ENCODE peak calls at places on chromosomes 1 and 21, in four cellular contexts. X, H, M and I are unnamed samples.

GRCh38 chr1:185311589-185312225 is 5.3 kb downstream of the IVNS1ABP start:
- DNase-seq in M (no peak), H (no peak), X (no peak), I (no peak)

GRCh38 chr1:35319988-35320713 is 51.6 kb downstream of the ZMYM4 start:
- DNase-seq in M (no peak), H (no peak), X (no peak), I (peak)

GRCh38 chr1:55418208-55418607 is 203.0 kb upstream of the USP24 start:
- DNase-seq in H (no peak), M (no peak), X (no peak), I (no peak)

GRCh38 chr21:45262616-45263015 is 25.1 kb downstream of the POFUT2 start:
- DNase-seq in H (no peak), M (no peak), X (no peak), I (no peak)

GRCh38 chr21:45612096-45613019 is 31.2 kb upstream of the PCBP3 start:
- DNase-seq in X (no peak), H (no peak), M (no peak), I (peak)

GRCh38 chr21:29130234-29130993 is at the start of gene MAP3K7CL:
- DNase-seq in M (no peak), H (no peak), X (no peak), I (no peak)

GRCh38 chr1:183804382-183804781 is 538 bp upstream of the RGL1 start:
- DNase-seq in H (no peak), M (no peak), X (no peak), I (no peak)

GRCh38 chr1:91830242-91831131 is 55.5 kb downstream of the TGFBR3 start:
- DNase-seq in M (no peak), X (no peak), H (no peak), I (no peak)

GRCh38 chr1:86380257-86380861 is 15.8 kb downstream of the ODF2L start:
- DNase-seq in H (peak), M (peak), X (peak), I (peak)

GRCh38 chr1:3261969-3262579 is 192.4 kb upstream of the ARHGEF16 start:
- DNase-seq in X (no peak), M (no peak), H (no peak), I (no peak)

GRCh38 chr21:36788116-36788515 is 89.2 kb downstream of the SIM2 start:
- DNase-seq in X (no peak), H (no peak), M (peak), I (no peak)

GRCh38 chr1:40532844-40533424 is 1.5 kb downstream of the ZNF684 start:
- DNase-seq in X (peak), H (peak), M (peak), I (peak)

GRCh38 chr1:150893336-150893913 is 6.5 kb downstream of the CTXND2 start:
- DNase-seq in X (no peak), H (no peak), M (no peak), I (no peak)

GRCh38 chr1:243332440-243332839 is 76.6 kb downstream of the SDCCAG8 start:
- DNase-seq in M (no peak), H (no peak), X (no peak), I (no peak)

GRCh38 chr1:233629305-233629935 is 15.5 kb downstream of the KCNK1 start:
- DNase-seq in H (no peak), M (no peak), X (no peak), I (no peak)

GRCh38 chr21:41642399-41642798 is 124.5 kb downstream of the RIPK4 start:
- DNase-seq in X (no peak), M (no peak), H (no peak), I (no peak)

GRCh38 chr1:209153435-209153834 is 430.1 kb upstream of the CAMK1G start:
- DNase-seq in H (no peak), M (no peak), X (no peak), I (no peak)

GRCh38 chr1:57345916-57346315 is 77.9 kb downstream of the DAB1 start:
- DNase-seq in M (no peak), H (no peak), X (no peak), I (no peak)

GRCh38 chr1:226135059-226135651 is 51.4 kb downstream of the ACBD3 start:
- DNase-seq in H (no peak), X (no peak), M (no peak), I (no peak)

GRCh38 chr21:46097826-46098286 is at the start of gene COL6A2:
- DNase-seq in X (no peak), H (peak), M (no peak), I (peak)

GRCh38 chr21:27796106-27796505 is 829.2 kb upstream of the ADAMTS5 start:
- DNase-seq in M (no peak), X (no peak), H (no peak), I (no peak)

GRCh38 chr1:178371236-178371635 is 125.5 kb downstream of the CLEC20A start:
- DNase-seq in X (no peak), M (no peak), H (no peak), I (no peak)

GRCh38 chr1:43340559-43340958 is 2.9 kb downstream of the MPL start:
- DNase-seq in X (no peak), M (no peak), H (no peak), I (no peak)

GRCh38 chr1:25714532-25714931 is 85.5 kb upstream of the SELENON start:
- DNase-seq in X (no peak), H (no peak), M (no peak), I (no peak)

GRCh38 chr1:25710583-25711347 is 89.2 kb upstream of the SELENON start:
- DNase-seq in X (no peak), M (no peak), H (no peak), I (no peak)

GRCh38 chr1:25711555-25712298 is 88.3 kb upstream of the SELENON start:
- DNase-seq in H (peak), M (no peak), X (no peak), I (no peak)

GRCh38 chr1:25715888-25716287 is 84.1 kb upstream of the SELENON start:
- DNase-seq in H (no peak), X (no peak), M (no peak), I (no peak)

DNA sequence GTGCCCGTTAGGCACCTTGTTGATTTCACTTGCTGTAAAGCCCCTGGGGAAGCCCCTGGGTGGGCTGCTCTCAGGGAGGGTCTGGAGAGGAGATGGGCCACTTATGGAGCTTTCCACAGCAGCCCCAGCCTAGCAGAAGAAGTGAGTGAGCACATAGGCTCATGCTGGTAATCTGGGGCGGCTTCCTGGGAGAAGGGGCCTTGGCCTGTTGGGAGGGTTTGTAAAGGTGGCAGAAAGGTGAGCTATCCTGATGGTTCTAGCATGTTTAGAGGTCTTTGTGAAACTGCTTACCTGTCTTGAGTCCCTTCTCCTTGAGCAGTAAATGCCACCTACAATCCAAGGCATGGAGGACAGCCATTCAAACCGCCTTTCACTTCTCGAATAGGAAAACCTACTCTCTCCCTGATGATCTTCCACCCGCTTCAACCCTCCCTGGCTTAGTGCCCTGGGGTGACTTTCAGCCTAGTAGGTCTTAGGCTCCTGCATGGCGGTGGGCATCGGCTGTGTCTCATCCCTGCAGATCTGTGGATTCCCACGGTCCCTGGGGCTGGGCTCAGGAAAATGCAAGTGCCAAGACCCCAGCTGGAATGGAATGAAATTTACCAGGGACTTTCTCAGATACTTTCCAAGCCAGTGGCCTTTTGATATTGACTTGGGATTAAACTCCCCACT is 87.6 kb upstream of the SELENON start:
- DNase-seq in M (no peak), H (no peak), X (no peak), I (no peak)
- TF ChIP-seq JUND in M (no peak), H (no peak), X (no peak), I (no peak)

GRCh38 chr1:156439771-156440183 is 60.8 kb downstream of the MEF2D start:
- DNase-seq in M (no peak), H (no peak), X (no peak), I (no peak)

GRCh38 chr1:156445789-156446263 is 54.7 kb downstream of the MEF2D start:
- DNase-seq in H (peak), M (peak), X (no peak), I (peak)

GRCh38 chr1:156440689-156441437 is 59.7 kb downstream of the MEF2D start:
- DNase-seq in X (no peak), M (no peak), H (no peak), I (no peak)

GRCh38 chr1:156448134-156448967 is 52.2 kb downstream of the MEF2D start:
- DNase-seq in X (no peak), M (no peak), H (no peak), I (no peak)

GRCh38 chr1:156444407-156445001 is 56.1 kb downstream of the MEF2D start:
- DNase-seq in X (no peak), M (peak), H (peak), I (no peak)
- TF ChIP-seq JUND in X (no peak), M (no peak), H (no peak), I (no peak)

GRCh38 chr1:203556047-203556851 is 62.3 kb downstream of the OPTC start:
- DNase-seq in H (no peak), X (no peak), M (no peak), I (no peak)
- TF ChIP-seq JUND in H (no peak), X (no peak), M (no peak), I (no peak)

GRCh38 chr1:98940680-98941079 is 64.0 kb downstream of the PLPPR5 start:
- DNase-seq in X (no peak), H (no peak), M (no peak), I (no peak)
- TF ChIP-seq JUND in X (no peak), H (no peak), M (no peak), I (no peak)

GRCh38 chr1:181779343-181779742 is 282.2 kb downstream of the ZNF648 start:
- DNase-seq in H (no peak), X (no peak), M (no peak), I (no peak)
- TF ChIP-seq JUND in H (no peak), X (no peak), M (no peak), I (no peak)

GRCh38 chr1:70672333-70672935 is 261.4 kb downstream of the CTH start:
- DNase-seq in H (no peak), X (no peak), M (no peak), I (no peak)

GRCh38 chr1:70674981-70675685 is 264.1 kb downstream of the CTH start:
- DNase-seq in H (peak), X (no peak), M (no peak), I (no peak)

DNA sequence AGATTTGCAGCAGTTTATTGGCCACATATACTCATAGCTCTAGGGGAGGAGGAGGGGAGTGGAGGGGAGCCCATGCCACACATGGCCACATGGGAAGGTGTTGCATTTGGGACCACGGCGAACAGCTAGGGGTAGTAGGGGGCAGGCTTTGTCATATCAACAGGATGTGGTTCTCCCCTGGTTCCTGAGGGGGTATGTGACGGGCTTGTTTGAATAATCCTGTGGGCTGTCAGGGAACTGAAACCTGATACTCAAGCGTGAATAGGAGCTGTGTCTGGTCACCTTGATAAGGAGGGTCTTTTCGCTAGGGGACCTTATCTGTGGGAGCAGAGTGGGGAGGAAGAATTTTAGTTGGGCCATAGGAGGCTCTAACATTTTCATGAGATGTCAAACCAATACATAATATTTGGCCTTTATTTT is 264.7 kb downstream of the CTH start:
- DNase-seq in X (no peak), M (no peak), H (peak), I (no peak)
- TF ChIP-seq JUND in X (no peak), M (no peak), H (peak), I (no peak)